ENCODE peak calls at places on chromosomes 11 and 22, in six cellular contexts. X is activated CD8-positive, alpha-beta memory T cell treated with anti-CD3 and anti-CD28 coated beads for 4 hours; D is activated T-cell treated with anti-CD3 and anti-CD28 coated beads for 48 hours; P is A172; E is effector CD4-positive, alpha-beta T cell; R is globus pallidus. H is an unnamed sample.

GRCh38 chr11:70727899-70728620 is 329.7 kb downstream of the CTTN start:
- DNase-seq in E (no peak), D (no peak), X (no peak), P (no peak), R (no peak), H (no peak)

GRCh38 chr11:71491531-71492329 is 35.3 kb upstream of the KRTAP5-7 start:
- DNase-seq in R (no peak), X (no peak), D (no peak), P (no peak), E (no peak), H (no peak)

GRCh38 chr11:100612766-100613165 is 74.3 kb upstream of the ARHGAP42 start:
- DNase-seq in D (no peak), E (no peak), P (no peak), X (no peak), R (peak; percentile 30), H (no peak)

GRCh38 chr11:27282141-27282590 is 80.8 kb downstream of the CCDC34 start:
- DNase-seq in X (no peak), E (no peak), R (no peak), D (no peak), P (peak; percentile 63), H (no peak)

GRCh38 chr22:49290711-49291110 is 537.0 kb downstream of the BRD1 start:
- DNase-seq in P (no peak), E (no peak), R (no peak), X (no peak), D (no peak), H (no peak)

GRCh38 chr11:75201771-75202170 is 38.8 kb upstream of the TPBGL start:
- DNase-seq in X (no peak), E (no peak), P (no peak), R (no peak), D (no peak), H (no peak)

GRCh38 chr11:35629914-35630313 is 11.7 kb downstream of the FJX1 start:
- DNase-seq in P (peak; percentile 99), E (no peak), X (no peak), D (no peak), R (no peak), H (no peak)

GRCh38 chr11:85042368-85042767 is 584.8 kb downstream of the DLG2 start:
- DNase-seq in R (no peak), X (no peak), P (no peak), D (no peak), E (no peak), H (no peak)

GRCh38 chr11:68749501-68750196 is 1.7 kb downstream of the TESMIN start:
- DNase-seq in P (no peak), D (no peak), E (no peak), R (no peak), X (no peak), H (no peak)

GRCh38 chr11:22539851-22540376 is 85.7 kb downstream of the FANCF start:
- DNase-seq in X (no peak), R (peak; percentile 20), P (peak; percentile 12), E (no peak), D (no peak), H (no peak)

GRCh38 chr11:21285104-21285503 is 615.7 kb downstream of the NELL1 start:
- DNase-seq in R (no peak), X (no peak), E (no peak), P (no peak), D (no peak), H (no peak)

GRCh38 chr22:38649841-38650522 is 6.2 kb downstream of the FAM227A start:
- DNase-seq in E (no peak), D (no peak), P (no peak), X (no peak), R (no peak), H (no peak)

GRCh38 chr22:31870890-31871289 is 73.4 kb upstream of the YWHAH start:
- DNase-seq in X (no peak), E (no peak), R (peak; percentile 71), P (peak; percentile 38), D (no peak), H (no peak)

GRCh38 chr11:91081440-91082088 is 858.7 kb upstream of the CHORDC1 start:
- DNase-seq in X (no peak), D (no peak), R (no peak), P (peak; percentile 13), E (no peak), H (no peak)

GRCh38 chr11:116287866-116288265 is 484.9 kb downstream of the BUD13 start:
- DNase-seq in P (no peak), X (no peak), E (no peak), D (no peak), R (no peak), H (no peak)

GRCh38 chr11:67082071-67082791 is 25.6 kb downstream of the RHOD start:
- DNase-seq in R (no peak), E (no peak), X (no peak), D (no peak), P (no peak), H (no peak)

GRCh38 chr11:126522152-126522551 is 166.7 kb downstream of the ST3GAL4 start:
- DNase-seq in P (peak; percentile 13), X (no peak), R (no peak), E (no peak), D (no peak), H (no peak)

GRCh38 chr22:40855960-40856512 is 403 bp downstream of the ST13 start:
- DNase-seq in D (no peak), R (peak; percentile 40), E (no peak), X (no peak), P (no peak), H (no peak)

GRCh38 chr11:19398772-19399542 is 158.2 kb upstream of the E2F8 start:
- DNase-seq in P (no peak), E (no peak), R (no peak), X (no peak), D (no peak), H (no peak)